ENCODE peak calls at places on chromosome 18, in eight cellular contexts. S, I, A, V, Y, J, M and G are unnamed samples.

GRCh38 chr18:8548186-8548585 is 61.1 kb upstream of the RAB12 start:
- DNase-seq in S (peak; percentile 88), I (no peak), A (no peak), V (no peak), Y (no peak), J (no peak), M (no peak), G (no peak)

GRCh38 chr18:26745288-26745975 is 120.1 kb downstream of the AQP4 start:
- DNase-seq in S (no peak), I (no peak), A (no peak), V (no peak), Y (no peak), J (peak; percentile 34), M (no peak), G (no peak)

GRCh38 chr18:14971461-14972185 is 223.7 kb downstream of the ANKRD30B start:
- DNase-seq in S (peak; percentile 90), I (no peak), A (no peak), V (no peak), Y (no peak), J (no peak), M (no peak), G (no peak)

GRCh38 chr18:25262920-25263319 is 89.0 kb downstream of the ZNF521 start:
- DNase-seq in S (peak; percentile 96), I (no peak), A (no peak), V (no peak), Y (no peak), J (no peak), M (no peak), G (no peak)

GRCh38 chr18:25464211-25464610 is 112.2 kb upstream of the ZNF521 start:
- DNase-seq in S (peak; percentile 79), I (no peak), A (no peak), V (no peak), Y (no peak), J (no peak), M (no peak), G (no peak)

GRCh38 chr18:8882632-8883408 is 177.5 kb downstream of the MTCL1 start:
- DNase-seq in S (no peak), I (no peak), A (no peak), V (no peak), Y (no peak), J (no peak), M (no peak), G (no peak)

GRCh38 chr18:8959551-8960135 is 142.9 kb upstream of the NDUFV2 start:
- DNase-seq in S (no peak), I (no peak), A (no peak), V (no peak), Y (no peak), J (peak; percentile 9), M (no peak), G (no peak)

GRCh38 chr18:6414723-6415362 is at the start of gene L3MBTL4:
- DNase-seq in S (no peak), I (peak; percentile 34), A (no peak), V (no peak), Y (peak; percentile 69), J (peak; percentile 64), M (peak; percentile 14), G (no peak)

GRCh38 chr18:9914584-9915290 is 921 bp downstream of the VAPA start:
- DNase-seq in S (peak; percentile 89), I (peak; percentile 81), A (peak; percentile 66), V (no peak), Y (peak; percentile 86), J (peak; percentile 77), M (peak; percentile 42), G (peak; percentile 24)

GRCh38 chr18:36365836-36366775 is 68.6 kb downstream of the FHOD3 start:
- DNase-seq in S (no peak), I (no peak), A (no peak), V (no peak), Y (no peak), J (no peak), M (no peak), G (no peak)

GRCh38 chr18:32610116-32610630 is 139.5 kb upstream of the GAREM1 start:
- DNase-seq in S (no peak), I (no peak), A (no peak), V (no peak), Y (no peak), J (no peak), M (no peak), G (no peak)

GRCh38 chr18:6624271-6624670 is 105.2 kb upstream of the ARHGAP28 start:
- DNase-seq in S (peak; percentile 31), I (no peak), A (no peak), V (no peak), Y (no peak), J (no peak), M (no peak), G (no peak)

GRCh38 chr18:2846241-2846637 is 567 bp upstream of the EMILIN2 start:
- DNase-seq in S (peak; percentile 32), I (no peak), A (no peak), V (no peak), Y (no peak), J (no peak), M (no peak), G (no peak)

GRCh38 chr18:12886498-12887126 is 2.6 kb upstream of the PTPN2 start:
- DNase-seq in S (peak; percentile 37), I (no peak), A (no peak), V (no peak), Y (no peak), J (peak; percentile 12), M (no peak), G (no peak)

GRCh38 chr18:79139206-79139605 is 70.0 kb downstream of the ATP9B start:
- DNase-seq in S (no peak), I (no peak), A (no peak), V (no peak), Y (no peak), J (no peak), M (no peak), G (no peak)

GRCh38 chr18:37328946-37329719 is 236.5 kb downstream of the CELF4 start:
- DNase-seq in S (no peak), I (no peak), A (no peak), V (no peak), Y (no peak), J (no peak), M (no peak), G (no peak)

GRCh38 chr18:75208055-75208835 is 694 bp downstream of the PTGR3 start:
- DNase-seq in S (peak; percentile 54), I (peak; percentile 66), A (peak; percentile 26), V (no peak), Y (peak; percentile 48), J (peak; percentile 72), M (peak; percentile 60), G (no peak)

GRCh38 chr18:11114653-11115052 is 34.7 kb downstream of the PIEZO2 start:
- DNase-seq in S (peak; percentile 84), I (no peak), A (no peak), V (no peak), Y (no peak), J (no peak), M (no peak), G (no peak)

GRCh38 chr18:50092250-50092780 is 102.6 kb downstream of the MYO5B start:
- DNase-seq in S (no peak), I (peak; percentile 38), A (no peak), V (no peak), Y (no peak), J (no peak), M (no peak), G (no peak)

GRCh38 chr18:54127759-54128378 is 96.6 kb downstream of the MBD2 start:
- DNase-seq in S (peak; percentile 57), I (no peak), A (no peak), V (no peak), Y (no peak), J (peak; percentile 65), M (peak; percentile 63), G (no peak)

GRCh38 chr18:21593540-21594257 is 6.8 kb downstream of the ESCO1 start:
- DNase-seq in S (no peak), I (no peak), A (no peak), V (no peak), Y (no peak), J (no peak), M (no peak), G (no peak)